ENCODE peak calls at places on chromosomes 1 and 21, in seven cellular contexts. One of them, this sample, is unnamed.

GRCh38 chr1:201783067-201783466 is 45.9 kb upstream of the IPO9 start:
- DNase-seq in psoas muscle: no peak
- DNase-seq in PC-3: no peak
- DNase-seq in aorta: no peak
- DNase-seq in fibroblast of lung: peak; percentile 53
- DNase-seq in IMR-90: peak; percentile 46
- DNase-seq in small intestine: no peak
- DNase-seq in this sample: no peak

GRCh38 chr1:52751589-52752306 is 25.5 kb downstream of the ZYG11B start:
- DNase-seq in psoas muscle: no peak
- DNase-seq in PC-3: no peak
- DNase-seq in aorta: no peak
- DNase-seq in fibroblast of lung: peak; percentile 20
- DNase-seq in IMR-90: peak; percentile 60
- DNase-seq in small intestine: no peak
- DNase-seq in this sample: no peak

GRCh38 chr1:11833497-11833896 is 14.1 kb downstream of the NPPA start:
- DNase-seq in psoas muscle: no peak
- DNase-seq in PC-3: no peak
- DNase-seq in aorta: no peak
- DNase-seq in fibroblast of lung: no peak
- DNase-seq in IMR-90: no peak
- DNase-seq in small intestine: no peak
- DNase-seq in this sample: no peak

GRCh38 chr1:13699936-13700520 is at the start of gene PRDM2:
- DNase-seq in psoas muscle: peak; percentile 72
- DNase-seq in PC-3: peak; percentile 31
- DNase-seq in aorta: peak; percentile 85
- DNase-seq in fibroblast of lung: peak; percentile 37
- DNase-seq in IMR-90: peak; percentile 17
- DNase-seq in small intestine: peak; percentile 48
- DNase-seq in this sample: peak; percentile 52

GRCh38 chr1:238252033-238252802 is 361.5 kb upstream of the ZP4 start:
- DNase-seq in psoas muscle: peak; percentile 51
- DNase-seq in PC-3: peak; percentile 70
- DNase-seq in aorta: no peak
- DNase-seq in fibroblast of lung: peak; percentile 39
- DNase-seq in IMR-90: peak; percentile 33
- DNase-seq in small intestine: peak; percentile 81
- DNase-seq in this sample: no peak

GRCh38 chr1:244444854-244445253 is 6.9 kb downstream of the ADSS2 start:
- DNase-seq in psoas muscle: no peak
- DNase-seq in PC-3: no peak
- DNase-seq in aorta: no peak
- DNase-seq in fibroblast of lung: no peak
- DNase-seq in IMR-90: no peak
- DNase-seq in small intestine: no peak
- DNase-seq in this sample: no peak

GRCh38 chr1:51236548-51237312 is 657 bp downstream of the RNF11 start:
- DNase-seq in psoas muscle: peak; percentile 71
- DNase-seq in PC-3: peak; percentile 26
- DNase-seq in aorta: peak; percentile 81
- DNase-seq in fibroblast of lung: peak; percentile 52
- DNase-seq in IMR-90: peak; percentile 39
- DNase-seq in small intestine: peak; percentile 65
- DNase-seq in this sample: peak; percentile 31

GRCh38 chr1:205344010-205344808 is 12.5 kb downstream of the KLHDC8A start:
- DNase-seq in psoas muscle: peak; percentile 54
- DNase-seq in PC-3: no peak
- DNase-seq in aorta: peak; percentile 79
- DNase-seq in fibroblast of lung: no peak
- DNase-seq in IMR-90: no peak
- DNase-seq in small intestine: peak; percentile 39
- DNase-seq in this sample: peak; percentile 31

GRCh38 chr21:28068455-28069358 is 924.0 kb downstream of the LTN1 start:
- DNase-seq in psoas muscle: peak; percentile 20
- DNase-seq in PC-3: no peak
- DNase-seq in aorta: no peak
- DNase-seq in fibroblast of lung: no peak
- DNase-seq in IMR-90: no peak
- DNase-seq in small intestine: no peak
- DNase-seq in this sample: no peak

GRCh38 chr1:23224721-23225648 is 7.7 kb upstream of the HTR1D start:
- DNase-seq in psoas muscle: no peak
- DNase-seq in PC-3: no peak
- DNase-seq in aorta: no peak
- DNase-seq in fibroblast of lung: peak; percentile 39
- DNase-seq in IMR-90: peak; percentile 64
- DNase-seq in small intestine: peak; percentile 98
- DNase-seq in this sample: no peak

GRCh38 chr1:97384294-97384952 is 536.4 kb downstream of the DPYD start:
- DNase-seq in psoas muscle: no peak
- DNase-seq in PC-3: peak; percentile 51
- DNase-seq in aorta: no peak
- DNase-seq in fibroblast of lung: peak; percentile 75
- DNase-seq in IMR-90: peak; percentile 92
- DNase-seq in small intestine: no peak
- DNase-seq in this sample: no peak

GRCh38 chr1:165858364-165858823 is 31.0 kb downstream of the UCK2 start:
- DNase-seq in psoas muscle: no peak
- DNase-seq in PC-3: no peak
- DNase-seq in aorta: no peak
- DNase-seq in fibroblast of lung: no peak
- DNase-seq in IMR-90: no peak
- DNase-seq in small intestine: peak; percentile 74
- DNase-seq in this sample: no peak

GRCh38 chr1:224407546-224408293 is 26.9 kb downstream of the WDR26 start:
- DNase-seq in psoas muscle: no peak
- DNase-seq in PC-3: peak; percentile 64
- DNase-seq in aorta: no peak
- DNase-seq in fibroblast of lung: no peak
- DNase-seq in IMR-90: no peak
- DNase-seq in small intestine: peak; percentile 15
- DNase-seq in this sample: no peak

GRCh38 chr1:39759436-39759726 is 11.8 kb downstream of the OXCT2 start:
- DNase-seq in psoas muscle: no peak
- DNase-seq in PC-3: no peak
- DNase-seq in aorta: no peak
- DNase-seq in fibroblast of lung: no peak
- DNase-seq in IMR-90: no peak
- DNase-seq in small intestine: no peak
- DNase-seq in this sample: no peak

GRCh38 chr1:1911390-1912041 is 3.5 kb upstream of the CALML6 start:
- DNase-seq in psoas muscle: peak; percentile 49
- DNase-seq in PC-3: no peak
- DNase-seq in aorta: no peak
- DNase-seq in fibroblast of lung: no peak
- DNase-seq in IMR-90: no peak
- DNase-seq in small intestine: no peak
- DNase-seq in this sample: no peak

GRCh38 chr1:212699839-212700596 is at the start of gene BATF3:
- DNase-seq in psoas muscle: peak; percentile 69
- DNase-seq in PC-3: no peak
- DNase-seq in aorta: peak; percentile 91
- DNase-seq in fibroblast of lung: no peak
- DNase-seq in IMR-90: no peak
- DNase-seq in small intestine: no peak
- DNase-seq in this sample: peak; percentile 46

GRCh38 chr1:199705825-199706224 is 321.7 kb upstream of the NR5A2 start:
- DNase-seq in psoas muscle: no peak
- DNase-seq in PC-3: no peak
- DNase-seq in aorta: no peak
- DNase-seq in fibroblast of lung: no peak
- DNase-seq in IMR-90: no peak
- DNase-seq in small intestine: no peak
- DNase-seq in this sample: no peak

GRCh38 chr1:242525769-242526168 is 1.3 kb upstream of the PLD5 start:
- DNase-seq in psoas muscle: no peak
- DNase-seq in PC-3: no peak
- DNase-seq in aorta: no peak
- DNase-seq in fibroblast of lung: no peak
- DNase-seq in IMR-90: no peak
- DNase-seq in small intestine: no peak
- DNase-seq in this sample: no peak

GRCh38 chr1:96130432-96130831 is 591.2 kb upstream of the PTBP2 start:
- DNase-seq in psoas muscle: no peak
- DNase-seq in PC-3: no peak
- DNase-seq in aorta: no peak
- DNase-seq in fibroblast of lung: no peak
- DNase-seq in IMR-90: no peak
- DNase-seq in small intestine: no peak
- DNase-seq in this sample: no peak

GRCh38 chr21:41933259-41934079 is 20.3 kb downstream of the C2CD2 start:
- DNase-seq in psoas muscle: no peak
- DNase-seq in PC-3: peak; percentile 85
- DNase-seq in aorta: no peak
- DNase-seq in fibroblast of lung: peak; percentile 76
- DNase-seq in IMR-90: peak; percentile 56
- DNase-seq in small intestine: no peak
- DNase-seq in this sample: no peak

GRCh38 chr21:36209626-36210171 is 53.1 kb downstream of the DOP1B start:
- DNase-seq in psoas muscle: no peak
- DNase-seq in PC-3: peak; percentile 83
- DNase-seq in aorta: no peak
- DNase-seq in fibroblast of lung: peak; percentile 75
- DNase-seq in IMR-90: peak; percentile 82
- DNase-seq in small intestine: peak; percentile 82
- DNase-seq in this sample: peak; percentile 59

GRCh38 chr1:107430540-107431228 is 289.8 kb downstream of the NTNG1 start:
- DNase-seq in psoas muscle: no peak
- DNase-seq in PC-3: peak; percentile 75
- DNase-seq in aorta: no peak
- DNase-seq in fibroblast of lung: peak; percentile 46
- DNase-seq in IMR-90: peak; percentile 38
- DNase-seq in small intestine: peak; percentile 66
- DNase-seq in this sample: peak; percentile 2

GRCh38 chr1:205225901-205226765 is 1.6 kb upstream of the TMCC2 start:
- DNase-seq in psoas muscle: no peak
- DNase-seq in PC-3: peak; percentile 15
- DNase-seq in aorta: no peak
- DNase-seq in fibroblast of lung: no peak
- DNase-seq in IMR-90: no peak
- DNase-seq in small intestine: no peak
- DNase-seq in this sample: no peak

DNA sequence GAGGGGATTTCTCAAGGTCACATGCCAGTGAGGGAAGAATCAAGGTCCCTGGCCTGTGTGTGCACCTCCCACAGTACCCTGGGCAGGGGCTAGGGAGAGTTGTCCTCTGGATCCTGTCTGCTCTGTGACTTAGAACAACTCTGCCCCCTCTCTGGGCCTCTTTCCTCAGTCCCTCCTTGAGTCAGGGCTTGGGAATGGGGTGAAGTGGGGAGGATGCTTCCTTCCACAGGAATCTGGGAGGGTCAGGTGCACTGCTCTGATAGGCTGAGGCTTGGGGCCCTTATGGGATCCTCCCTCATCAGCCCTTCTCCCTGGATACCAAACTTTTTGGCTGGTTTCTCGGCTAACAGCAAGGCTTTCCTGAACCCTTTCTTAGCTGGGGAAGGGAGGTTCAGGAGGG is 2.5 kb downstream of the TRNP1 start:
- DNase-seq in psoas muscle: no peak
- DNase-seq in PC-3: peak; percentile 71
- DNase-seq in aorta: no peak
- DNase-seq in fibroblast of lung: peak; percentile 66
- DNase-seq in IMR-90: peak; percentile 58
- DNase-seq in small intestine: no peak
- DNase-seq in this sample: no peak
- H3K4me1 ChIP-seq in psoas muscle: peaks cover 7% of the 10 kb centered on the region
- H3K4me1 ChIP-seq in PC-3: peaks cover 74% of the 10 kb centered on the region
- H3K4me1 ChIP-seq in aorta: no peaks in the 10 kb centered on the region
- H3K4me1 ChIP-seq in fibroblast of lung: peaks cover 43% of the 10 kb centered on the region
- H3K4me1 ChIP-seq in IMR-90: peaks cover 54% of the 10 kb centered on the region
- H3K4me1 ChIP-seq in small intestine: peaks cover 6% of the 10 kb centered on the region
- H3K4me1 ChIP-seq in this sample: peaks cover 15% of the 10 kb centered on the region

DNA sequence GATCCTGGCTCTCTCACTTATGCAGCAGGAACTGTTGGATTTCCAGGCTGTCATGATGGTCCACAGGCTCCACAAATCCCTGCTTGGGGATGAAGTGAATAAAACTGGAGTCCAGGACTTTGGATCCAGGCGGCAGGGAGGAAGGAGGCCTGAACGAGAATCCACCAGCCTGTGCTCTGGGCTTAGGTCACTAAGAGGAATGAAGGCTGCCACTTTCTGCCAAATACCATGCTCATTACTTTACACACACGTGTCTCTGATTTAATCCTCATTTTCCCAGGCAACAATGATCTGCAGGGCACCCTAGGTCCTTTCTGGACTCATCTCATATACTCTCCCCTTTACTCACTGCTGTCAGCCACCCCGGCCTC is 77.8 kb upstream of the SLC2A1 start:
- DNase-seq in psoas muscle: no peak
- DNase-seq in PC-3: no peak
- DNase-seq in aorta: no peak
- DNase-seq in fibroblast of lung: no peak
- DNase-seq in IMR-90: peak; percentile 23
- DNase-seq in small intestine: no peak
- DNase-seq in this sample: no peak
- H3K27ac ChIP-seq in psoas muscle: no peak overlapping the region
- H3K27ac ChIP-seq in PC-3: no peak overlapping the region
- H3K27ac ChIP-seq in aorta: no peak overlapping the region
- H3K27ac ChIP-seq in fibroblast of lung: no peak overlapping the region
- H3K27ac ChIP-seq in IMR-90: no peak overlapping the region
- H3K27ac ChIP-seq in small intestine: no peak overlapping the region
- H3K27ac ChIP-seq in this sample: no peak overlapping the region

GRCh38 chr1:222286039-222286438 is 261.9 kb downstream of the HHIPL2 start:
- DNase-seq in psoas muscle: no peak
- DNase-seq in PC-3: no peak
- DNase-seq in aorta: no peak
- DNase-seq in fibroblast of lung: no peak
- DNase-seq in IMR-90: no peak
- DNase-seq in small intestine: no peak
- DNase-seq in this sample: no peak
- H3K4me1 ChIP-seq in psoas muscle: no peaks in the 10 kb centered on the region
- H3K4me1 ChIP-seq in PC-3: peaks cover 28% of the 10 kb centered on the region
- H3K4me1 ChIP-seq in aorta: no peaks in the 10 kb centered on the region
- H3K4me1 ChIP-seq in fibroblast of lung: peaks cover 3% of the 10 kb centered on the region
- H3K4me1 ChIP-seq in IMR-90: peaks cover 19% of the 10 kb centered on the region
- H3K4me1 ChIP-seq in small intestine: no peaks in the 10 kb centered on the region
- H3K4me1 ChIP-seq in this sample: no peaks in the 10 kb centered on the region

DNA sequence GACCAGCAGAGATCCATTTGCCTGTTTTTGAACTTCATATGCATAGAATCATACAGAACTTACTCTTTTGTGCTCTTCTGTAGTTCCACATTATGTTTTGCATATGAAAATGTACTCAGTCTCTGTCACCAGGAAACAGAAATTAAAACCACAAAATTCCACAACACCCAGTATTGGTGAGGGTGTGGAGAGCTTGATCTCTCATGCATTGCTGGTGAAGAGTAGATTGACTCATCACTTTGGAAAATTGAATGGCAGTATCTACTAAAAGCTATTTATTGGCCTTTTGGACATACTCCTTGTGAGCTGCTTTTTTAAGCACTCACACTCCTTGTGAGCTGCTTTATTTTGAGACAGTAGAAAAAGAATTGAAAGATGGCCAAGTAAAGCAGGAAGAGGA is 43.3 kb downstream of the VTCN1 start:
- DNase-seq in psoas muscle: no peak
- DNase-seq in PC-3: peak; percentile 57
- DNase-seq in aorta: no peak
- DNase-seq in fibroblast of lung: no peak
- DNase-seq in IMR-90: no peak
- DNase-seq in small intestine: no peak
- DNase-seq in this sample: no peak
- H3K27ac ChIP-seq in psoas muscle: no peak overlapping the region
- H3K27ac ChIP-seq in PC-3: peak overlapping the region; percentile 13
- H3K27ac ChIP-seq in aorta: no peak overlapping the region
- H3K27ac ChIP-seq in fibroblast of lung: no peak overlapping the region
- H3K27ac ChIP-seq in IMR-90: no peak overlapping the region
- H3K27ac ChIP-seq in small intestine: no peak overlapping the region
- H3K27ac ChIP-seq in this sample: no peak overlapping the region

GRCh38 chr1:206676499-206676898 is 8.2 kb upstream of the MAPKAPK2 start:
- DNase-seq in psoas muscle: no peak
- DNase-seq in PC-3: no peak
- DNase-seq in aorta: no peak
- DNase-seq in fibroblast of lung: no peak
- DNase-seq in IMR-90: no peak
- DNase-seq in small intestine: no peak
- DNase-seq in this sample: no peak
- H3K4me1 ChIP-seq in psoas muscle: peaks cover 37% of the 10 kb centered on the region
- H3K4me1 ChIP-seq in PC-3: peaks cover 17% of the 10 kb centered on the region
- H3K4me1 ChIP-seq in aorta: no peaks in the 10 kb centered on the region
- H3K4me1 ChIP-seq in fibroblast of lung: peaks cover 17% of the 10 kb centered on the region
- H3K4me1 ChIP-seq in IMR-90: peaks cover 21% of the 10 kb centered on the region
- H3K4me1 ChIP-seq in small intestine: peaks cover 15% of the 10 kb centered on the region
- H3K4me1 ChIP-seq in this sample: peaks cover 3% of the 10 kb centered on the region